ENCODE peak calls at places on chromosomes 1 and 21, in six cellular contexts. G is Daoy; C is B cell; Y is uterus; J is CD4-positive, alpha-beta memory T cell; A is AG08395. Z is an unnamed sample.

GRCh38 chr1:92877081-92877711 is 45.4 kb downstream of the RPL5 start:
- DNase-seq in G (no peak), C (no peak), Y (no peak), J (no peak), A (no peak), Z (no peak)

GRCh38 chr1:17919525-17920439 is 164.6 kb downstream of the ACTL8 start:
- DNase-seq in G (peak), C (no peak), Y (no peak), J (no peak), A (peak), Z (peak)

GRCh38 chr1:115404936-115405335 is 66.9 kb upstream of the NGF start:
- DNase-seq in G (no peak), C (no peak), Y (no peak), J (no peak), A (no peak), Z (no peak)

GRCh38 chr21:37159053-37159776 is 86.2 kb downstream of the TTC3 start:
- DNase-seq in G (no peak), C (no peak), Y (no peak), J (no peak), A (no peak), Z (no peak)

GRCh38 chr1:41377397-41377796 is 16.2 kb downstream of the FOXO6 start:
- DNase-seq in G (no peak), C (no peak), Y (no peak), J (no peak), A (no peak), Z (no peak)

GRCh38 chr1:52636701-52637695 is 4.0 kb downstream of the SHISAL2A start:
- DNase-seq in G (peak), C (peak), Y (no peak), J (peak), A (no peak), Z (no peak)

GRCh38 chr1:201299968-201300367 is 16.7 kb downstream of the PKP1 start:
- DNase-seq in G (peak), C (no peak), Y (no peak), J (no peak), A (peak), Z (no peak)

GRCh38 chr1:52892424-52892823 is 29.1 kb downstream of the ECHDC2 start:
- DNase-seq in G (no peak), C (no peak), Y (no peak), J (no peak), A (no peak), Z (no peak)

GRCh38 chr21:34807881-34808568 is 139.2 kb downstream of the CLIC6 start:
- DNase-seq in G (peak), C (no peak), Y (peak), J (peak), A (peak), Z (no peak)

GRCh38 chr1:179785025-179785424 is 41.9 kb downstream of the FAM163A start:
- DNase-seq in G (peak), C (no peak), Y (no peak), J (no peak), A (no peak), Z (no peak)

GRCh38 chr1:91679446-91679845 is 178.8 kb downstream of the CDC7 start:
- DNase-seq in G (no peak), C (no peak), Y (no peak), J (no peak), A (no peak), Z (no peak)

GRCh38 chr21:31772674-31773555 is 41.0 kb upstream of the SCAF4 start:
- DNase-seq in G (no peak), C (peak), Y (no peak), J (no peak), A (no peak), Z (no peak)

GRCh38 chr1:80799457-80799856 is 1001.3 kb upstream of the ADGRL2 start:
- DNase-seq in G (no peak), C (no peak), Y (no peak), J (no peak), A (no peak), Z (no peak)

GRCh38 chr1:246428542-246429308 is 78.4 kb downstream of the SMYD3 start:
- DNase-seq in G (peak), C (no peak), Y (no peak), J (no peak), A (peak), Z (no peak)

GRCh38 chr1:29861446-29861845 is 625.1 kb downstream of the PTPRU start:
- DNase-seq in G (no peak), C (no peak), Y (no peak), J (no peak), A (no peak), Z (no peak)

GRCh38 chr1:223331929-223332328 is 32.0 kb downstream of the SUSD4 start:
- DNase-seq in G (peak), C (no peak), Y (no peak), J (no peak), A (peak), Z (no peak)

GRCh38 chr1:30982937-30983336 is 74.4 kb upstream of the SDC3 start:
- DNase-seq in G (no peak), C (peak), Y (no peak), J (no peak), A (no peak), Z (no peak)

GRCh38 chr1:210558302-210558701 is 229.6 kb downstream of the HHAT start:
- DNase-seq in G (peak), C (no peak), Y (no peak), J (no peak), A (no peak), Z (no peak)

GRCh38 chr1:202291961-202292712 is 49.6 kb downstream of the UBE2T start:
- DNase-seq in G (peak), C (no peak), Y (no peak), J (no peak), A (peak), Z (no peak)

GRCh38 chr1:29389533-29390041 is 153.3 kb downstream of the PTPRU start:
- DNase-seq in G (no peak), C (no peak), Y (no peak), J (no peak), A (no peak), Z (peak)

GRCh38 chr1:117512728-117513321 is 93.0 kb upstream of the TENT5C start:
- DNase-seq in G (no peak), C (peak), Y (no peak), J (peak), A (peak), Z (no peak)